ENCODE peak calls at places on chromosomes 2 and 18, in four cellular contexts. O is endothelial cell of umbilical vein, G is K562, B is GM12878. C is an unnamed sample.
A peak's percentile ranks its signal among the peaks of the same experiment; 100 is the strongest.

GRCh38 chr2:171210216-171210863 is 49.6 kb upstream of the TLK1 start:
- DNase-seq in G (no peak), B (no peak), O (no peak), C (no peak)

GRCh38 chr2:12819098-12819465 is 102.3 kb downstream of the TRIB2 start:
- DNase-seq in O (peak; percentile 97), B (no peak), G (no peak), C (peak; percentile 99)

GRCh38 chr18:2978208-2978607 is 34.7 kb downstream of the LPIN2 start:
- DNase-seq in G (no peak), O (no peak), B (no peak), C (no peak)

GRCh38 chr18:9209230-9209629 is 72.6 kb downstream of the ANKRD12 start:
- DNase-seq in B (no peak), O (no peak), G (no peak), C (peak; percentile 30)

GRCh38 chr2:234003972-234004617 is 46.4 kb upstream of the SPP2 start:
- DNase-seq in O (peak; percentile 8), G (no peak), B (no peak), C (peak; percentile 95)

GRCh38 chr2:221377061-221377460 is 195.0 kb downstream of the EPHA4 start:
- DNase-seq in B (no peak), G (no peak), O (no peak), C (no peak)

GRCh38 chr2:176202491-176202890 is 14.0 kb downstream of the HOXD1 start:
- DNase-seq in O (no peak), B (no peak), G (no peak), C (no peak)

GRCh38 chr2:15991231-15991630 is 50.9 kb downstream of the MYCN start:
- DNase-seq in G (no peak), O (no peak), B (no peak), C (no peak)

GRCh38 chr2:201984800-201985525 is 48.7 kb upstream of the FZD7 start:
- DNase-seq in O (no peak), B (no peak), G (no peak), C (no peak)

GRCh38 chr18:48763714-48764100 is 187.1 kb downstream of the SMAD7 start:
- DNase-seq in B (no peak), O (no peak), G (no peak), C (no peak)

GRCh38 chr18:62781893-62782292 is 66.6 kb downstream of the PHLPP1 start:
- DNase-seq in G (no peak), B (no peak), O (peak; percentile 11), C (peak; percentile 91)

GRCh38 chr2:220147590-220147989 is 520.2 kb downstream of the SLC4A3 start:
- DNase-seq in B (no peak), O (no peak), G (no peak), C (peak; percentile 4)

GRCh38 chr2:233461481-233461891 is 105.1 kb downstream of the USP40 start:
- DNase-seq in G (no peak), O (no peak), B (no peak), C (no peak)

GRCh38 chr2:182366625-182367024 is 60.2 kb downstream of the PDE1A start:
- DNase-seq in B (no peak), O (no peak), G (no peak), C (peak; percentile 75)

GRCh38 chr2:123840016-123840415 is 185.1 kb upstream of the CNTNAP5 start:
- DNase-seq in O (no peak), G (no peak), B (no peak), C (no peak)

GRCh38 chr18:25125670-25126069 is 226.3 kb downstream of the ZNF521 start:
- DNase-seq in G (no peak), O (no peak), B (no peak), C (peak; percentile 67)

GRCh38 chr2:228181098-228182019 is at the start of gene SPHKAP:
- DNase-seq in B (no peak), O (no peak), G (no peak), C (no peak)

GRCh38 chr2:238097988-238098853 is 1.9 kb upstream of the ESPNL start:
- DNase-seq in B (no peak), O (peak; percentile 79), G (peak; percentile 96), C (no peak)

GRCh38 chr2:117726747-117727146 is 87.7 kb upstream of the DDX18 start:
- DNase-seq in G (no peak), O (no peak), B (no peak), C (no peak)

GRCh38 chr2:42249887-42250286 is 80.7 kb downstream of the EML4 start:
- DNase-seq in G (no peak), B (no peak), O (peak; percentile 85), C (no peak)

GRCh38 chr2:18455256-18455862 is 105.1 kb downstream of the RDH14 start:
- DNase-seq in B (no peak), G (no peak), O (no peak), C (peak; percentile 89)

GRCh38 chr2:159064446-159065301 is 96.2 kb downstream of the TANC1 start:
- DNase-seq in O (peak; percentile 94), G (no peak), B (no peak), C (peak; percentile 58)

GRCh38 chr2:46984642-46985476 is 69.3 kb upstream of the MCFD2 start:
- DNase-seq in B (peak; percentile 79), O (peak; percentile 84), G (peak; percentile 35), C (peak; percentile 97)

GRCh38 chr2:108583903-108584520 is 49.7 kb downstream of the LIMS1 start:
- DNase-seq in O (peak; percentile 83), G (peak; percentile 74), B (no peak), C (peak; percentile 87)

GRCh38 chr18:63980027-63980426 is 10.1 kb downstream of the SERPINB8 start:
- DNase-seq in O (no peak), B (no peak), G (no peak), C (no peak)

GRCh38 chr2:173033080-173033479 is 42.6 kb upstream of the MAP3K20 start:
- DNase-seq in G (no peak), B (no peak), O (no peak), C (peak; percentile 28)

DNA sequence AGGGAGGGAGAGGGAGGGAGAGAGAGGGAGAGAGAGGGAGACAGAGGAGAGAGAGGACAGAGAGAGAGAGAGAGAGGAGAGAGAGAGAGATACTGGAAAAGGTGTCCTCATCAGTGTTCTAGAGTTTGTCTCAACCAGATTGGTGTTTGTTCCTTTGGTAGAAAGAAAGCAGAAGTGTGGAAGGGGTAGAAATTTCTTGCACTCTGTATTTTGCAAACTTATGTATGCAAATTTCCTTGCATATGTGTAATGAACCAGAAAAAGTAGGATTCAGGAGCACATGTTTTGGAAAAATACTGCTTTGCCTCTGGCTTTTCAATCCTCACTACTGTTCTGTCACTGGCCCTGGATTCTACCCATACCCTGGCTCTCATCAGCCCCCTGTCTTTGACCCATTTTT is 1.1 kb upstream of the SP140 start:
- DNase-seq in O (no peak), G (no peak), B (no peak), C (no peak)
- TF ChIP-seq FOS in O (no peak), G (no peak), B (no peak), C (no peak)

GRCh38 chr2:119175517-119175916 is 17.0 kb upstream of the C1QL2 start:
- DNase-seq in O (no peak), G (peak; percentile 74), B (no peak), C (no peak)
- TF ChIP-seq FOS in O (no peak), G (no peak), B (no peak), C (no peak)

DNA sequence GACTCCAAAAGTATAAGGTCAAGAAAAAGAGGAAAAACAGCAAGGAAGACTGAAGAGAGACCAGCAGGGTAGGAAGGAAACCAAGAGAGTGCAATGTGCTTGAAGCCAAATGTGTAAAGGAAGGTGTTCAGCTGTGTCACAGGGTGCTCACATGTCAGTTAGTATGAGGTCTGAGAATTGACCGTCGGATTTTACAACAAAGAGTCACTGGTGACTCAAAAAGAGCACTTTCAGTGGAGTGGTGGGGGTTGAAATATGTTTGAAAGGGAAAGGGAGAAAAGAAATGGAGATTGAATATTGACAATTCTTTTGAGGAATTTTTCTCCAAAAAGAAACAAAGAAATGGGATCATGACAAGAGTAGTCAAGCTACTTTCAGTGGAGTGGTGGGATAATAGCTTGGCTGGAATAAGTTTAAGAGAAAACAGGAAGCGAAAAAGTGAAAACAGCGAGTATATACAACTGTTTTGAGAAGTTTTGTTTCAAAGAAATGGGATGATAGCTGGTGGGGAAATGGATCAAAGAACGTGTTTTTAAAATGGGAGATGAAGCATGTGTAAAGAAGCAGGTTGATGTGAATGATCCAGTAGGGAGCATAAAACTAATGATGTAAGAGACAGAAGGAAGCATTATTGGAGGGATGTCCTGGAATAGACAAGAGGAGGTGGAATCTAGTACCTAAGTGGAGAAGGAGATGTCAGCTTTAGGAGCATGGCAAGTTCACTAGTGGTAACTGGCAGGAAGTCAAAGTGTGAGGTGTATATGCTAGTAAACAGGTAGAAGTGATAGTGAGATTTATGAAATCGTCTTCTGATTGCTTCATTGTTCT is 3.6 kb upstream of the TSPYL6 start:
- DNase-seq in G (no peak), B (no peak), O (no peak), C (peak; percentile 22)
- TF ChIP-seq FOS in G (no peak), B (no peak), O (no peak), C (no peak)

DNA sequence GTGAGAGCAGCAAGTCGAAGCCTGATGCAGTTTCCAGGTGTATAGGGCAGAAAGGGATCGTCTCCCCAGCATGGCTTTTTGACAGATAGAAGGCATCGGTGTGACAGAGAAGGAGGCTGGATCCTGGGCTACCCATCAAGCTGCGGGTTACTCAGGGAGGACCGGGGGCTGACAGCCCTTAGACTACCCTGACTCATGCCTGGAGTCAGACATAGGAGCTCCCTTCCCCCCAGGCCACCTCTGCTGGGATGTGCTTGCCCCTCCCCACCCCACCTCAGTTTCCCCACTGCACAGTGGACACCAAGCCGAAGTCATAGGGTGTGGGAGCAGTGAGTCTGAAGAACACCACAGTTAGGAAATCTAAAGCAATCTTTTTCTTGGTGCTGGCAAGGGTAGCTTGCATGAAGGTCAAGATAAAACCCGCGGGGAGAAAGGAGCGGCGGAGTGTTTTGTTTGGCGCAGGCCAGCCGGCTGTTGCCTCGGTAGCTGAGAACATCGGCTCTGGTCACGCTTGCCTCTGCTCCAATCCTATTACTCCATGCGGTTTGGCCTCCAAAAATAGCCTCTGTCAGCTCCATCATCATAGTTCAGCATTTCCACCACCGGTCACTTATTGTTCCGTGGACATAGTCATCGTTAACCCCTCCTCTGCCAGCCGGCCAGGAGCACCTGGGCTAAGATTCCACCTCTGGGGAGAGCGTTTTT is 169.2 kb upstream of the GLI2 start:
- DNase-seq in G (no peak), O (peak; percentile 54), B (no peak), C (peak; percentile 67)
- TF ChIP-seq FOS in G (no peak), O (no peak), B (no peak), C (no peak)

DNA sequence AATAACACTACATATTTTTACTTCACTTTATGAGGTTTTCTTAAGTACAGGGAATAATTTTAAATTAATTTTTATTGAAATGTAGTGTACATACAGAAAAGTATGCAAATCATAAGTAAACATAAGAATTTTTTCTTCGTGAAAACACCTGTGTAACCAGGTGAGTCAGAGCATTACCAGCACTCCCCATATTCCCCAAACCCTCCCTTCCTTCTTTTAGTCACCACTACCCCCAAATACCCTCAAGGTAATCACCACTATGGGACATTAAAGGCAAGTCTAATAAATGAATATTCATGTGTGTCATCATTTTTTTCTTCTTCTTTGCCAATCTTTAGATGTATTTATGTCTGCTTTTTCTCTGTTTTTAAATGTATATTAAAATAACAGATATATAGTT is 139.9 kb upstream of the LTBP1 start:
- DNase-seq in G (no peak), O (no peak), B (no peak), C (no peak)
- TF ChIP-seq FOS in G (no peak), O (no peak), B (no peak), C (no peak)

DNA sequence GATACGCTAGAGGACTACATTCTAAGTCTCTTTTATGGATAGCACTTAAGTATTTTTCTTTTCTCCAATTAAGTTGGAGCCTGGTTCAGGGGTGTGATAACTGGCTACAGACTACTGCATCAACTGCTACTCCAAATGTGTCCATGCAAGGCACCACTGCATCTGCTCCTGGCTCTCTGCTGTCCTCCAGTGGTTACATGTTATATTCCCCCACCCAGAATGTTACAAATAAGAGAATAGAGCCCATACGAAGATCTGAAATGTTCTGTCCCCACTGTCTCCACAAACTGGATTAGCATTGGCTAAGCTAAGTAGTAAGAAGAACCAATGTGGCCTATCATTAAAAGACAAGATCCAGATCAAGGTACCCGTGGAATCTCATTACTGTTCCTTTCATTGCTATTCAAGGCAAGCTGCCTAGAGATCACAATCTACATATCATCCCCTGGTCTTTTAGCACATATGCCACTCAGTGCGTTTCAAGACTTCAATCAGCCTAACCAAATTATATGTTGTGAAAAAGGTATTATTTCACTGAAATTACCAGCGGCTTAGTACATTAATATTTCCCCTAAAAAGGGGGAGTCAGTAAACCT is 308.3 kb upstream of the SLC8A1 start:
- DNase-seq in B (no peak), O (peak; percentile 45), G (no peak), C (peak; percentile 69)
- TF ChIP-seq FOS in B (no peak), O (no peak), G (no peak), C (no peak)